ENCODE peak calls at places on chromosomes 6 and 20, in four cellular contexts. C, V, Q and L are unnamed samples.

GRCh38 chr6:109397020-109397419 is 14.8 kb upstream of the CD164 start:
- DNase-seq in C (peak; percentile 11), V (no peak), Q (no peak), L (no peak)

GRCh38 chr6:140051521-140052455 is 677.3 kb upstream of the CITED2 start:
- DNase-seq in Q (no peak), C (peak; percentile 16), V (no peak), L (no peak)

GRCh38 chr6:15491255-15491985 is 171.4 kb downstream of the DTNBP1 start:
- DNase-seq in V (peak; percentile 60), C (peak; percentile 51), Q (peak; percentile 75), L (peak; percentile 22)

GRCh38 chr20:20731000-20731944 is 18.8 kb upstream of the RALGAPA2 start:
- DNase-seq in C (no peak), Q (no peak), V (no peak), L (no peak)

GRCh38 chr6:62711750-62712149 is 425.7 kb upstream of the KHDRBS2 start:
- DNase-seq in C (no peak), Q (no peak), V (no peak), L (no peak)

GRCh38 chr6:46990031-46990644 is 52.0 kb downstream of the ADGRF1 start:
- DNase-seq in Q (no peak), V (no peak), C (no peak), L (no peak)

GRCh38 chr6:163232015-163232523 is 182.4 kb upstream of the QKI start:
- DNase-seq in C (no peak), V (no peak), Q (no peak), L (no peak)

GRCh38 chr6:111880181-111880944 is 7.1 kb upstream of the FYN start:
- DNase-seq in C (no peak), V (no peak), Q (no peak), L (no peak)

GRCh38 chr20:36607586-36608387 is 2.2 kb downstream of the RAB5IF start:
- DNase-seq in Q (no peak), V (no peak), C (peak; percentile 86), L (no peak)

GRCh38 chr6:22789315-22789714 is 219.9 kb downstream of the HDGFL1 start:
- DNase-seq in Q (no peak), V (no peak), C (no peak), L (no peak)

GRCh38 chr6:22784611-22785010 is 215.2 kb downstream of the HDGFL1 start:
- DNase-seq in Q (peak; percentile 31), C (no peak), V (no peak), L (no peak)

GRCh38 chr6:22783921-22784320 is 214.6 kb downstream of the HDGFL1 start:
- DNase-seq in V (no peak), C (no peak), Q (no peak), L (no peak)

GRCh38 chr6:22785036-22785435 is 215.7 kb downstream of the HDGFL1 start:
- DNase-seq in Q (peak; percentile 0), V (no peak), C (no peak), L (no peak)

GRCh38 chr6:22788038-22788437 is 218.7 kb downstream of the HDGFL1 start:
- DNase-seq in C (no peak), V (no peak), Q (no peak), L (no peak)
- H3K9me3 ChIP-seq in C (no peaks in the 10 kb centered on the region), V (no peaks in the 10 kb centered on the region), Q (no peaks in the 10 kb centered on the region), L (no peaks in the 10 kb centered on the region)

GRCh38 chr6:33880104-33880678 is 76.4 kb upstream of the MLN start:
- DNase-seq in Q (no peak), V (no peak), C (no peak), L (no peak)
- H3K9me3 ChIP-seq in Q (no peaks in the 10 kb centered on the region), V (no peaks in the 10 kb centered on the region), C (no peaks in the 10 kb centered on the region), L (no peaks in the 10 kb centered on the region)

GRCh38 chr20:474581-474980 is 12.2 kb upstream of the TBC1D20 start:
- DNase-seq in Q (no peak), C (no peak), V (no peak), L (no peak)

GRCh38 chr20:472137-472846 is 10.0 kb upstream of the TBC1D20 start:
- DNase-seq in V (no peak), C (no peak), Q (no peak), L (no peak)

GRCh38 chr20:467755-468154 is 5.4 kb upstream of the TBC1D20 start:
- DNase-seq in C (no peak), Q (no peak), V (no peak), L (no peak)

GRCh38 chr20:472889-473292 is 10.6 kb upstream of the TBC1D20 start:
- DNase-seq in V (no peak), C (no peak), Q (no peak), L (no peak)

GRCh38 chr20:469746-470490 is 7.6 kb upstream of the TBC1D20 start:
- DNase-seq in Q (no peak), C (no peak), V (no peak), L (no peak)
- H3K9me3 ChIP-seq in Q (no peaks in the 10 kb centered on the region), C (peaks cover 5% of the 10 kb centered on the region), V (no peaks in the 10 kb centered on the region), L (peaks cover 4% of the 10 kb centered on the region)

GRCh38 chr20:56018194-56018593 is 12.9 kb upstream of the CBLN4 start:
- DNase-seq in C (no peak), Q (no peak), V (no peak), L (no peak)

GRCh38 chr20:56018750-56019149 is 13.4 kb upstream of the CBLN4 start:
- DNase-seq in V (no peak), C (no peak), Q (no peak), L (no peak)

GRCh38 chr20:56014998-56015397 is 9.7 kb upstream of the CBLN4 start:
- DNase-seq in Q (no peak), V (no peak), C (no peak), L (no peak)

GRCh38 chr20:56017560-56017959 is 12.2 kb upstream of the CBLN4 start:
- DNase-seq in V (no peak), C (no peak), Q (no peak), L (no peak)
- H3K9me3 ChIP-seq in V (no peaks in the 10 kb centered on the region), C (no peaks in the 10 kb centered on the region), Q (no peaks in the 10 kb centered on the region), L (no peaks in the 10 kb centered on the region)

GRCh38 chr20:931401-931800 is 15.3 kb upstream of the ANGPT4 start:
- DNase-seq in C (peak; percentile 42), V (no peak), Q (peak; percentile 21), L (no peak)

GRCh38 chr20:934186-934840 is 18.2 kb upstream of the ANGPT4 start:
- DNase-seq in C (no peak), Q (no peak), V (no peak), L (no peak)

GRCh38 chr20:933024-933423 is 16.9 kb upstream of the ANGPT4 start:
- DNase-seq in C (no peak), Q (no peak), V (no peak), L (no peak)
- H3K9me3 ChIP-seq in C (peaks cover 28% of the 10 kb centered on the region), Q (no peaks in the 10 kb centered on the region), V (no peaks in the 10 kb centered on the region), L (no peaks in the 10 kb centered on the region)

DNA sequence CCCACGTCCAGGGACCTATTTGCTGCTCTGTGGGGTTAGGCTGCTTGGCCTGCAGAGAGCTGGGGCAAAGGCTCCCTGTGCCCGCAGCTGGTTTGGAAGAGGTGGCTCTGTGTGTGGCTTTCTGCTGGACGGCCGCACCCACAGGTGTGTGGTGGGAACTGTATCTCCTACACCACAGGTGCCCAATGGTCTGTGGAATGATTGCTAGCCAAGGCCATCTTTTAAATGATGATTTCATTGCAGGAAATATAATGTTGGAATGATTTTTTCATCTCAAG is 178.4 kb downstream of the DLL1 start:
- DNase-seq in Q (no peak), V (no peak), C (no peak), L (no peak)
- H3K9me3 ChIP-seq in Q (no peaks in the 10 kb centered on the region), V (no peaks in the 10 kb centered on the region), C (no peaks in the 10 kb centered on the region), L (no peaks in the 10 kb centered on the region)